ENCODE peak calls at places on chromosomes 13 and 19, in ten cellular contexts. J is CD4-positive, alpha-beta T cell; Z is left ventricle myocardium inferior; A is ACHN; T is GM03348; X is NAMALWA; W is fibroblast of the aortic adventitia; H is COLO829; F is pancreas; N is Panc1. R is an unnamed sample.

GRCh38 chr19:30224689-30225606 is 147.2 kb upstream of the ZNF536 start:
- DNase-seq in H (no peak), A (no peak), N (no peak), F (no peak), X (no peak), W (no peak), J (no peak), T (peak; percentile 64), Z (no peak), R (no peak)

GRCh38 chr13:36776175-36776574 is 42.8 kb upstream of the RFXAP start:
- DNase-seq in X (no peak), H (no peak), J (no peak), W (no peak), A (no peak), Z (no peak), T (no peak), N (no peak), F (no peak), R (no peak)

GRCh38 chr19:50912727-50913716 is 1.8 kb upstream of the KLK4 start:
- DNase-seq in A (no peak), T (no peak), Z (no peak), X (no peak), F (no peak), J (no peak), N (no peak), W (no peak), H (no peak), R (no peak)

GRCh38 chr19:28446511-28446910 is 766.4 kb downstream of the UQCRFS1 start:
- DNase-seq in W (no peak), H (no peak), X (no peak), T (no peak), J (no peak), N (no peak), Z (no peak), F (no peak), A (no peak), R (no peak)

GRCh38 chr13:31638577-31638976 is 100.7 kb upstream of the RXFP2 start:
- DNase-seq in H (peak; percentile 10), T (peak; percentile 79), F (no peak), Z (no peak), W (peak; percentile 88), X (no peak), J (no peak), A (no peak), N (no peak), R (no peak)

GRCh38 chr19:12112701-12113100 is 27.4 kb downstream of the ZNF20 start:
- DNase-seq in F (no peak), Z (no peak), N (no peak), X (no peak), A (no peak), J (no peak), T (no peak), W (no peak), H (no peak), R (no peak)

GRCh38 chr19:14164088-14164487 is 27.7 kb upstream of the ASF1B start:
- DNase-seq in T (no peak), F (no peak), Z (no peak), H (no peak), J (no peak), A (no peak), X (no peak), W (no peak), N (no peak), R (no peak)

GRCh38 chr13:39297664-39298171 is 259.5 kb downstream of the NHLRC3 start:
- DNase-seq in X (no peak), A (no peak), N (no peak), T (peak; percentile 38), J (no peak), H (no peak), Z (no peak), F (no peak), W (peak; percentile 24), R (no peak)

GRCh38 chr13:114268344-114269280 is 12.8 kb upstream of the UPF3A start:
- DNase-seq in N (no peak), W (no peak), Z (no peak), F (no peak), H (no peak), T (no peak), A (no peak), J (no peak), X (peak; percentile 22), R (no peak)

GRCh38 chr13:23463631-23464030 is 30.1 kb upstream of the SACS start:
- DNase-seq in T (no peak), N (no peak), Z (no peak), F (no peak), A (no peak), J (no peak), H (no peak), X (no peak), W (peak; percentile 35), R (no peak)

GRCh38 chr13:64371045-64371444 is 2859.1 kb downstream of the PCDH9 start:
- DNase-seq in F (no peak), N (no peak), A (peak; percentile 5), X (no peak), H (no peak), T (peak; percentile 4), W (peak; percentile 16), J (no peak), Z (no peak), R (no peak)

GRCh38 chr13:97429681-97430081 is 4.3 kb upstream of the RAP2A start:
- DNase-seq in Z (no peak), X (no peak), T (peak; percentile 55), W (peak; percentile 45), F (no peak), H (no peak), J (no peak), A (no peak), N (no peak), R (no peak)

GRCh38 chr19:11551603-11552235 is 7.3 kb downstream of the ELOF1 start:
- DNase-seq in X (no peak), F (no peak), H (no peak), A (no peak), T (peak; percentile 41), J (no peak), W (no peak), Z (no peak), N (no peak), R (no peak)

GRCh38 chr19:6276447-6276846 is 3.3 kb downstream of the MLLT1 start:
- DNase-seq in F (no peak), X (no peak), N (no peak), J (no peak), A (no peak), T (peak; percentile 82), Z (peak; percentile 53), W (peak; percentile 94), H (no peak), R (no peak)

GRCh38 chr19:36149673-36150406 is 2.4 kb downstream of the COX7A1 start:
- DNase-seq in H (no peak), F (no peak), J (no peak), T (no peak), Z (peak; percentile 32), X (no peak), W (no peak), A (no peak), N (no peak), R (no peak)

R was measured in Right ventricle myocardium inferior.